ENCODE peak calls at places on chromosomes 5 and 9, in five cellular contexts. H, K, L, C and S are unnamed samples.
A peak's percentile ranks its signal among the peaks of the same experiment; 100 is the strongest.

GRCh38 chr5:149567226-149567625 is 14.1 kb upstream of the ARHGEF37 start:
- DNase-seq in C (no peak), L (no peak), H (no peak), K (no peak), S (no peak)

GRCh38 chr9:116715751-116716150 is 28.6 kb downstream of the TRIM32 start:
- DNase-seq in L (peak; percentile 24), K (no peak), C (no peak), H (no peak), S (no peak)

GRCh38 chr9:75088646-75089368 is 493 bp downstream of the OSTF1 start:
- DNase-seq in K (peak; percentile 76), L (peak; percentile 58), C (peak; percentile 77), H (no peak), S (peak; percentile 41)

GRCh38 chr9:80085668-80086067 is 513.9 kb downstream of the TLE4 start:
- DNase-seq in H (no peak), K (no peak), L (no peak), C (no peak), S (no peak)

GRCh38 chr9:9142001-9142400 is 1342.4 kb upstream of the DMAC1 start:
- DNase-seq in C (no peak), K (no peak), L (peak; percentile 8), H (no peak), S (no peak)

GRCh38 chr9:77589046-77589795 is 58.9 kb downstream of the GNA14 start:
- DNase-seq in H (no peak), C (peak; percentile 56), L (no peak), K (no peak), S (no peak)

GRCh38 chr5:170313344-170313743 is 15.8 kb upstream of the LCP2 start:
- DNase-seq in H (no peak), C (no peak), L (no peak), K (no peak), S (no peak)

GRCh38 chr5:75584641-75585040 is 26.6 kb upstream of the ANKDD1B start:
- DNase-seq in H (no peak), K (no peak), L (no peak), C (no peak), S (no peak)

GRCh38 chr9:99073347-99073746 is 31.6 kb upstream of the TGFBR1 start:
- DNase-seq in C (no peak), H (no peak), K (no peak), L (no peak), S (no peak)

GRCh38 chr5:141513627-141514329 is 24.9 kb downstream of the PCDHGC5 start:
- DNase-seq in H (no peak), C (peak; percentile 83), L (peak; percentile 93), K (peak; percentile 91), S (peak; percentile 78)

GRCh38 chr5:75051217-75051751 is 1.1 kb downstream of the GCNT4 start:
- DNase-seq in H (no peak), C (peak; percentile 74), L (no peak), K (no peak), S (no peak)

GRCh38 chr5:105924366-105924765 is 1746.4 kb downstream of the EFNA5 start:
- DNase-seq in H (no peak), K (no peak), L (no peak), C (no peak), S (no peak)

GRCh38 chr9:110969971-110970381 is 68.3 kb downstream of the LPAR1 start:
- DNase-seq in H (no peak), K (no peak), C (peak; percentile 54), L (no peak), S (no peak)

GRCh38 chr9:106420511-106420944 is 442.4 kb upstream of the ZNF462 start:
- DNase-seq in K (no peak), H (no peak), L (no peak), C (peak; percentile 34), S (peak; percentile 71)

GRCh38 chr5:31378838-31379237 is 153.1 kb downstream of the DROSHA start:
- DNase-seq in L (no peak), C (peak; percentile 23), H (no peak), K (no peak), S (no peak)

GRCh38 chr9:38682713-38683112 is 37.2 kb downstream of the FAM240B start:
- DNase-seq in C (peak; percentile 84), H (peak; percentile 67), L (peak; percentile 20), K (no peak), S (no peak)

GRCh38 chr5:155402927-155403645 is 389.5 kb downstream of the KIF4B start:
- DNase-seq in L (no peak), C (no peak), K (no peak), H (no peak), S (no peak)

GRCh38 chr5:116722666-116723065 is 148.0 kb upstream of the SEMA6A start:
- DNase-seq in C (no peak), L (no peak), H (no peak), K (no peak), S (no peak)

GRCh38 chr5:129973716-129974426 is 69.6 kb downstream of the CHSY3 start:
- DNase-seq in H (no peak), K (no peak), C (no peak), L (no peak), S (no peak)
- TF ChIP-seq EZH2phosphoT487 in H (no peak), K (no peak), C (no peak), L (no peak), S (no peak)

GRCh38 chr9:133163559-133164208 is at the start of gene GBGT1:
- DNase-seq in K (peak; percentile 48), H (no peak), C (peak; percentile 63), L (peak; percentile 82), S (no peak)
- TF ChIP-seq EZH2phosphoT487 in K (no peak), H (no peak), C (no peak), L (no peak), S (no peak)

DNA sequence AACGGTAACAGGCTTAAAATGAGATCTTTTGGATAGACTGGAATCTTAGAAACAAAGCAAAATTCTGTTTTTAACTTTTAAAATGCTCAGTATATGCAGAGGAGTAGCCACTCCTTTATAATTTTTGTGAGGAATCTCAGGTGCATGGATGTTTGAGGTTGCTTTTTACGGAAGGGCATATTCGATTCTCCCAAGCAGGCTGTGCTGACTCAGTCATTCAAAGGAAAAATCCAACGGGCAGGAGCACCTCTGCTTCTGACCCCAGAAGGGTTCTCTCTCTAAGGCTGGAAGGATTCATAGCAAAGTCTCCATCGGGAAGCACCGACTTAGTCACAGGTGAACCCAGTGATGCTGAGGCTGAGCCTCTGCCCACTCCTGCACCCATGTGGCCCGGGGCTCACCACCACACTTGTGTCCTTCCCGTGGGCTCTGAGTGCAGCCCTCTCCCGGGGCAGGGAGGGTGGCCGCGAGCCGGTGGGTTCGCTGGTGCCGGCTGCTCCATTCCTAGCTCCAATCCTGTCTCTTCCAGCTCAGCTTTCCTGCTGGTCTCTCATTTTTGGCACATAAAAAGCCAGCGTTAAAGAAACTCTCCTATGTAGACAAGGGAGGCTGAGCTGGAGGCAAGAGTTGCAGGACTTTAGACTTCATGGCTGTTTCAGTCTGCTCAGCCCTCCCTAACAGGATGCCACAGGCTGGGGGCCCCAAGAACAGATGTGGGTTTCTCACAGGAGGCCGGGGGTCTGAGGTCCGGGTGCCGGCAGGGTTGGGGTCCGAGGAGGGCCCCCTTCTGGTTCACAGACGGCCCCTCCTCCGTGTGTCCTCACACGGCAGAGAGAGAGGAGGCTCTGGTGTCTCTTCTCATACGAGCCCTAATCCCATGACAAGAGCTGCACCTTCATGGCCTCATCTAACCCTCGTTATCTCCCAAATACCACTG is 135.6 kb upstream of the LPCAT1 start:
- DNase-seq in L (no peak), C (no peak), K (no peak), H (no peak), S (no peak)
- TF ChIP-seq EZH2phosphoT487 in L (no peak), C (no peak), K (no peak), H (no peak), S (no peak)

GRCh38 chr9:96072930-96073329 is 197.4 kb downstream of the ERCC6L2 start:
- DNase-seq in H (no peak), C (no peak), L (no peak), K (no peak), S (no peak)

GRCh38 chr9:96075111-96075510 is 199.6 kb downstream of the ERCC6L2 start:
- DNase-seq in C (no peak), H (no peak), L (no peak), K (no peak), S (no peak)

GRCh38 chr9:96071245-96072124 is 196.0 kb downstream of the ERCC6L2 start:
- DNase-seq in L (peak; percentile 67), H (peak; percentile 16), K (peak; percentile 16), C (peak; percentile 74), S (no peak)

GRCh38 chr9:96075757-96076156 is 200.3 kb downstream of the ERCC6L2 start:
- DNase-seq in L (no peak), C (no peak), K (no peak), H (no peak), S (no peak)

DNA sequence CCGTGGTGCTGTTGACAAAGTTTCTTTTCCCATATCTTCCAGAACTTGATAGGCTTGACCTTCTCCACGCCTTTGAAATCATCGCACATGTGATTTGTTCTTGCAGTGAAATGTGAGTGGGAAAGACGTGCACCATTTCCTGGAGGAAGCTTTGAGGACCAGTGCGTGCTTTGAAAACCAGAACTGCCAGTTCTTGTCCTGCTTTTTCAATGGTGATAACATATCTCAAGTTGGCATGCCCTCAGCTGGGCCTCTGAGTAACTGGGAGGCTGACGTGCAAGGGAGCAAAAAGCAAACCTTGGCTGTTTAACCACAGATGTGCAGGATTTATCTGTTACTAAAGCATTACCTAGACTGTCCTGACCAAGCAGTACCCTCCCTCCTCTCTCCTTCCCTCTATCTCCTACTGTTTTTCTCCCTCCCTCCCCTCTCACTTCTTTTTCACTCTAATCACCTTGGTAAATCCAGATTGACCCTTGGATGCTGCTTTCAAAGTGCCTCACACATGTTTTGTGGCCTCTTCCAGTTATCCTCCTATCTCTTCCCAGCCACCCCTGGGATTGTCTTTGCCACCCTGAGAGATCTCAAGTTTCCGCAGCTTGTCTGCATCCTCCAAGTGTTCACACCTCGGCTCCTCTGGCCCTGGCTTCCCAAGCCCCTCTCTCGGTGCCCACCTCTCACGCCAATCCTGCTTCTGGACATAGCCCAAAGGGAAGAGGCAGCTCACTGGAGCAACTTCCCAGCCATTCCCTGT is 198.2 kb downstream of the ERCC6L2 start:
- DNase-seq in K (no peak), H (no peak), L (no peak), C (peak; percentile 82), S (no peak)
- TF ChIP-seq EZH2phosphoT487 in K (no peak), H (no peak), L (no peak), C (no peak), S (no peak)

GRCh38 chr5:134228624-134229023 is 2.8 kb upstream of the PPP2CA start:
- DNase-seq in C (no peak), H (no peak), L (no peak), K (no peak), S (no peak)

GRCh38 chr5:134226441-134227192 is 744 bp upstream of the PPP2CA start:
- DNase-seq in L (no peak), K (no peak), H (no peak), C (no peak), S (peak; percentile 90)

GRCh38 chr5:134227786-134228185 is 1.9 kb upstream of the PPP2CA start:
- DNase-seq in L (no peak), C (peak; percentile 30), K (no peak), H (no peak), S (no peak)

GRCh38 chr5:134225780-134226440 is at the start of gene PPP2CA:
- DNase-seq in C (peak; percentile 99), L (peak; percentile 97), H (peak; percentile 97), K (peak; percentile 96), S (peak; percentile 99)

DNA sequence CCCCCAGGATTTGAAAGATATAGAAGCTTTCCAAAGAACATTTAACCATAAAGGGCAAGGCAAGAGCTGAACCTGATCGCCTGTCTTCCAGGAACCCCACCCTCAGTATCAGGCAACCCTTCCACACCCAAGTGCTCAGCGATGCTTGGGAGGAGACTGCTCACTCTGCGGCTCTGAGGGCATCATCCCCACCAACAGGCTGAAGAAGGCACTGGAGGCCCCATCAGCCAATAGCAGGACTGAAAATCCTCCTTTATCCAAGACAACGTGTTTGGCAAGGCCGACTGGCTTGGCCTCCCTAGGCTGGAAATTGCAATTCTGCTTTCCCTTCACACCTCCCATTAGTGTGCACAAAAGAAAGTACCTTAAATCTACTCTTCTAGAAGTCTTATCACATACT is 1.4 kb upstream of the PPP2CA start:
- DNase-seq in H (no peak), K (peak; percentile 30), C (peak; percentile 59), L (peak; percentile 71), S (no peak)
- TF ChIP-seq EZH2phosphoT487 in H (no peak), K (no peak), C (no peak), L (no peak), S (no peak)